ENCODE peak calls at places on chromosomes 2 and 18, in five cellular contexts. One of them, this sample, is unnamed.

GRCh38 chr2:224183086-224183485 is 144.0 kb upstream of the SERPINE2 start:
- DNase-seq in M059J: no peak
- DNase-seq in ELF-1: no peak
- DNase-seq in RCC 7860: no peak
- DNase-seq in cardiac septum: no peak
- DNase-seq in this sample: no peak

GRCh38 chr2:230680463-230681195 is 32.0 kb upstream of the CAB39 start:
- DNase-seq in M059J: peak; percentile 76
- DNase-seq in ELF-1: no peak
- DNase-seq in RCC 7860: no peak
- DNase-seq in cardiac septum: peak; percentile 22
- DNase-seq in this sample: no peak

GRCh38 chr2:219495531-219496122 is 3.1 kb upstream of the GMPPA start:
- DNase-seq in M059J: peak; percentile 66
- DNase-seq in ELF-1: peak; percentile 81
- DNase-seq in RCC 7860: peak; percentile 36
- DNase-seq in cardiac septum: no peak
- DNase-seq in this sample: peak; percentile 58

GRCh38 chr18:22346342-22346967 is 71.3 kb downstream of the CTAGE1 start:
- DNase-seq in M059J: peak; percentile 89
- DNase-seq in ELF-1: no peak
- DNase-seq in RCC 7860: peak; percentile 10
- DNase-seq in cardiac septum: no peak
- DNase-seq in this sample: peak; percentile 61

GRCh38 chr2:31082002-31082401 is 56.2 kb downstream of the GALNT14 start:
- DNase-seq in M059J: no peak
- DNase-seq in ELF-1: no peak
- DNase-seq in RCC 7860: peak; percentile 8
- DNase-seq in cardiac septum: no peak
- DNase-seq in this sample: peak; percentile 13

GRCh38 chr18:70216788-70217187 is 11.3 kb upstream of the RTTN start:
- DNase-seq in M059J: no peak
- DNase-seq in ELF-1: no peak
- DNase-seq in RCC 7860: no peak
- DNase-seq in cardiac septum: no peak
- DNase-seq in this sample: no peak

GRCh38 chr18:62384068-62384467 is 59.0 kb downstream of the TNFRSF11A start:
- DNase-seq in M059J: no peak
- DNase-seq in ELF-1: no peak
- DNase-seq in RCC 7860: no peak
- DNase-seq in cardiac septum: no peak
- DNase-seq in this sample: no peak

GRCh38 chr2:186503827-186504606 is 18.0 kb downstream of the ZC3H15 start:
- DNase-seq in M059J: peak; percentile 41
- DNase-seq in ELF-1: no peak
- DNase-seq in RCC 7860: peak; percentile 47
- DNase-seq in cardiac septum: no peak
- DNase-seq in this sample: peak; percentile 75